ENCODE peak calls at places on chromosomes 12 and 14, in nine cellular contexts. T, Y, Q, A, M, H, Z, G and B are unnamed samples.

GRCh38 chr12:69563166-69563762 is 22.0 kb upstream of the CCT2 start:
- DNase-seq in T (no peak), Y (no peak), Q (no peak), A (no peak), M (peak), H (no peak), Z (no peak), G (no peak), B (no peak)

GRCh38 chr12:89273525-89273924 is 78.8 kb downstream of the DUSP6 start:
- DNase-seq in T (no peak), Y (no peak), Q (no peak), A (no peak), M (no peak), H (no peak), Z (no peak), G (no peak), B (no peak)

GRCh38 chr12:7859552-7859951 is 13.2 kb downstream of the SLC2A14 start:
- DNase-seq in T (peak), Y (no peak), Q (no peak), A (no peak), M (no peak), H (no peak), Z (no peak), G (no peak), B (peak)

GRCh38 chr14:99265571-99265970 is 6.4 kb downstream of the BCL11B start:
- DNase-seq in T (no peak), Y (no peak), Q (no peak), A (no peak), M (no peak), H (no peak), Z (no peak), G (no peak), B (no peak)

GRCh38 chr14:88245321-88245720 is 77.7 kb downstream of the KCNK10 start:
- DNase-seq in T (no peak), Y (no peak), Q (no peak), A (no peak), M (peak), H (no peak), Z (no peak), G (no peak), B (no peak)

GRCh38 chr14:51533877-51534553 is 117.7 kb upstream of the FRMD6 start:
- DNase-seq in T (no peak), Y (no peak), Q (no peak), A (no peak), M (no peak), H (no peak), Z (no peak), G (peak), B (no peak)

GRCh38 chr12:110619534-110619953 is 5.6 kb downstream of the TCTN1 start:
- DNase-seq in T (no peak), Y (no peak), Q (no peak), A (no peak), M (no peak), H (no peak), Z (no peak), G (no peak), B (peak)

GRCh38 chr12:93892431-93893210 is 215.4 kb downstream of the CRADD start:
- DNase-seq in T (no peak), Y (no peak), Q (no peak), A (no peak), M (peak), H (no peak), Z (peak), G (no peak), B (no peak)

GRCh38 chr12:55727643-55728184 is 1.1 kb downstream of the CD63 start:
- DNase-seq in T (peak), Y (no peak), Q (no peak), A (no peak), M (peak), H (peak), Z (peak), G (peak), B (peak)

GRCh38 chr14:20789230-20789813 is 8.3 kb downstream of the RNASE6 start:
- DNase-seq in T (no peak), Y (no peak), Q (no peak), A (no peak), M (no peak), H (no peak), Z (no peak), G (no peak), B (no peak)

GRCh38 chr12:20946732-20947131 is 136.2 kb downstream of the SLCO1B3 start:
- DNase-seq in T (no peak), Y (peak), Q (no peak), A (no peak), M (peak), H (no peak), Z (peak), G (no peak), B (no peak)

GRCh38 chr14:73815849-73816816 is 35.5 kb upstream of the PTGR2 start:
- DNase-seq in T (no peak), Y (no peak), Q (no peak), A (no peak), M (no peak), H (no peak), Z (no peak), G (no peak), B (no peak)

GRCh38 chr14:70873627-70874026 is 33.6 kb upstream of the PCNX1 start:
- DNase-seq in T (no peak), Y (no peak), Q (no peak), A (no peak), M (no peak), H (no peak), Z (no peak), G (no peak), B (no peak)

GRCh38 chr14:22865424-22866215 is 5.9 kb upstream of the LRP10 start:
- DNase-seq in T (no peak), Y (no peak), Q (no peak), A (no peak), M (peak), H (no peak), Z (no peak), G (no peak), B (no peak)

GRCh38 chr14:61076531-61076930 is 95.5 kb downstream of the SLC38A6 start:
- DNase-seq in T (peak), Y (no peak), Q (no peak), A (no peak), M (no peak), H (no peak), Z (no peak), G (peak), B (peak)

GRCh38 chr12:92064420-92064819 is 81.2 kb downstream of the BTG1 start:
- DNase-seq in T (no peak), Y (no peak), Q (no peak), A (no peak), M (no peak), H (no peak), Z (peak), G (peak), B (no peak)

GRCh38 chr14:46571970-46572369 is 79.6 kb downstream of the RPL10L start:
- DNase-seq in T (no peak), Y (no peak), Q (no peak), A (no peak), M (no peak), H (no peak), Z (no peak), G (no peak), B (no peak)

GRCh38 chr14:94775082-94775874 is 5.4 kb upstream of the GSC start:
- DNase-seq in T (no peak), Y (no peak), Q (no peak), A (no peak), M (peak), H (no peak), Z (no peak), G (no peak), B (no peak)

GRCh38 chr12:89333564-89334252 is 18.6 kb downstream of the DUSP6 start:
- DNase-seq in T (no peak), Y (no peak), Q (no peak), A (no peak), M (peak), H (no peak), Z (no peak), G (no peak), B (no peak)

GRCh38 chr14:74667758-74668157 is 45.1 kb downstream of the AREL1 start:
- DNase-seq in T (peak), Y (no peak), Q (no peak), A (no peak), M (no peak), H (no peak), Z (no peak), G (peak), B (no peak)

GRCh38 chr12:6215932-6216494 is 15.8 kb downstream of the CD9 start:
- DNase-seq in T (peak), Y (no peak), Q (no peak), A (peak), M (no peak), H (peak), Z (peak), G (peak), B (peak)

GRCh38 chr14:23577004-23577681 is 1.4 kb downstream of the JPH4 start:
- DNase-seq in T (peak), Y (no peak), Q (no peak), A (no peak), M (peak), H (no peak), Z (no peak), G (no peak), B (peak)

GRCh38 chr12:46904406-46905240 is 78.8 kb upstream of the SLC38A4 start:
- DNase-seq in T (no peak), Y (no peak), Q (no peak), A (peak), M (no peak), H (no peak), Z (no peak), G (no peak), B (peak)

GRCh38 chr12:76020731-76021672 is 10.6 kb downstream of the PHLDA1 start:
- DNase-seq in T (peak), Y (no peak), Q (peak), A (peak), M (no peak), H (no peak), Z (no peak), G (peak), B (peak)